ENCODE peak calls at places on chromosomes 11 and 22, in eight cellular contexts. One of them, this sample, is unnamed.

GRCh38 chr11:77882396-77882795 is 61.5 kb downstream of the AAMDC start:
- DNase-seq in WTC11: no peak
- DNase-seq in retina: no peak
- DNase-seq in NCI-H460: no peak
- DNase-seq in testis: no peak
- DNase-seq in stimulated activated CD8-positive, alpha-beta memory T cell treated with anti-CD3 and anti-CD28 coated beads, Interleukin-2, amount 100 ng/mL, for 48 hours: no peak
- DNase-seq in T1000: no peak
- DNase-seq in effector memory CD4-positive, alpha-beta T cell: no peak
- DNase-seq in this sample: no peak

GRCh38 chr22:50085211-50085999 is at the start of gene MLC1:
- DNase-seq in stimulated activated CD8-positive, alpha-beta memory T cell treated with anti-CD3 and anti-CD28 coated beads, Interleukin-2, amount 100 ng/mL, for 48 hours: no peak
- DNase-seq in WTC11: no peak
- DNase-seq in retina: no peak
- DNase-seq in T1000: no peak
- DNase-seq in effector memory CD4-positive, alpha-beta T cell: no peak
- DNase-seq in NCI-H460: no peak
- DNase-seq in testis: no peak
- DNase-seq in this sample: no peak

GRCh38 chr22:27197618-27198017 is 540.2 kb downstream of the MIAT start:
- DNase-seq in T1000: no peak
- DNase-seq in retina: no peak
- DNase-seq in WTC11: no peak
- DNase-seq in NCI-H460: no peak
- DNase-seq in testis: no peak
- DNase-seq in stimulated activated CD8-positive, alpha-beta memory T cell treated with anti-CD3 and anti-CD28 coated beads, Interleukin-2, amount 100 ng/mL, for 48 hours: no peak
- DNase-seq in effector memory CD4-positive, alpha-beta T cell: no peak
- DNase-seq in this sample: no peak

GRCh38 chr11:108206969-108207682 is 15.3 kb downstream of the NPAT start:
- DNase-seq in effector memory CD4-positive, alpha-beta T cell: no peak
- DNase-seq in NCI-H460: no peak
- DNase-seq in stimulated activated CD8-positive, alpha-beta memory T cell treated with anti-CD3 and anti-CD28 coated beads, Interleukin-2, amount 100 ng/mL, for 48 hours: no peak
- DNase-seq in WTC11: no peak
- DNase-seq in retina: no peak
- DNase-seq in testis: no peak
- DNase-seq in T1000: no peak
- DNase-seq in this sample: no peak

GRCh38 chr11:2569321-2569721 is 124.5 kb downstream of the KCNQ1 start:
- DNase-seq in T1000: no peak
- DNase-seq in retina: no peak
- DNase-seq in effector memory CD4-positive, alpha-beta T cell: no peak
- DNase-seq in NCI-H460: no peak
- DNase-seq in WTC11: no peak
- DNase-seq in testis: no peak
- DNase-seq in stimulated activated CD8-positive, alpha-beta memory T cell treated with anti-CD3 and anti-CD28 coated beads, Interleukin-2, amount 100 ng/mL, for 48 hours: no peak
- DNase-seq in this sample: no peak

GRCh38 chr11:58994171-58994570 is 54.9 kb downstream of the GLYATL1 start:
- DNase-seq in T1000: no peak
- DNase-seq in testis: no peak
- DNase-seq in NCI-H460: no peak
- DNase-seq in stimulated activated CD8-positive, alpha-beta memory T cell treated with anti-CD3 and anti-CD28 coated beads, Interleukin-2, amount 100 ng/mL, for 48 hours: no peak
- DNase-seq in retina: no peak
- DNase-seq in effector memory CD4-positive, alpha-beta T cell: no peak
- DNase-seq in WTC11: no peak
- DNase-seq in this sample: no peak

GRCh38 chr11:47532597-47533213 is 20.2 kb downstream of the CELF1 start:
- DNase-seq in NCI-H460: no peak
- DNase-seq in retina: peak
- DNase-seq in effector memory CD4-positive, alpha-beta T cell: no peak
- DNase-seq in WTC11: no peak
- DNase-seq in T1000: no peak
- DNase-seq in stimulated activated CD8-positive, alpha-beta memory T cell treated with anti-CD3 and anti-CD28 coated beads, Interleukin-2, amount 100 ng/mL, for 48 hours: no peak
- DNase-seq in testis: no peak
- DNase-seq in this sample: no peak

GRCh38 chr11:26743622-26744021 is 21.8 kb upstream of the SLC5A12 start:
- DNase-seq in WTC11: no peak
- DNase-seq in testis: no peak
- DNase-seq in effector memory CD4-positive, alpha-beta T cell: no peak
- DNase-seq in T1000: no peak
- DNase-seq in retina: no peak
- DNase-seq in NCI-H460: no peak
- DNase-seq in stimulated activated CD8-positive, alpha-beta memory T cell treated with anti-CD3 and anti-CD28 coated beads, Interleukin-2, amount 100 ng/mL, for 48 hours: no peak
- DNase-seq in this sample: no peak

GRCh38 chr22:37818397-37819099 is 4.6 kb upstream of the GALR3 start:
- DNase-seq in T1000: no peak
- DNase-seq in WTC11: peak
- DNase-seq in stimulated activated CD8-positive, alpha-beta memory T cell treated with anti-CD3 and anti-CD28 coated beads, Interleukin-2, amount 100 ng/mL, for 48 hours: peak
- DNase-seq in effector memory CD4-positive, alpha-beta T cell: peak
- DNase-seq in NCI-H460: no peak
- DNase-seq in testis: peak
- DNase-seq in retina: peak
- DNase-seq in this sample: no peak

GRCh38 chr22:50252081-50253045 is 1.3 kb upstream of the HDAC10 start:
- DNase-seq in WTC11: peak
- DNase-seq in retina: peak
- DNase-seq in NCI-H460: peak
- DNase-seq in stimulated activated CD8-positive, alpha-beta memory T cell treated with anti-CD3 and anti-CD28 coated beads, Interleukin-2, amount 100 ng/mL, for 48 hours: peak
- DNase-seq in effector memory CD4-positive, alpha-beta T cell: peak
- DNase-seq in T1000: no peak
- DNase-seq in testis: peak
- DNase-seq in this sample: no peak

GRCh38 chr11:75035911-75036536 is 47.3 kb downstream of the NEU3 start:
- DNase-seq in effector memory CD4-positive, alpha-beta T cell: no peak
- DNase-seq in retina: peak
- DNase-seq in stimulated activated CD8-positive, alpha-beta memory T cell treated with anti-CD3 and anti-CD28 coated beads, Interleukin-2, amount 100 ng/mL, for 48 hours: no peak
- DNase-seq in testis: no peak
- DNase-seq in WTC11: no peak
- DNase-seq in T1000: peak
- DNase-seq in NCI-H460: no peak
- DNase-seq in this sample: no peak

GRCh38 chr11:118076754-118077281 is at the start of gene TMPRSS4:
- DNase-seq in NCI-H460: no peak
- DNase-seq in testis: no peak
- DNase-seq in WTC11: no peak
- DNase-seq in T1000: no peak
- DNase-seq in effector memory CD4-positive, alpha-beta T cell: no peak
- DNase-seq in retina: no peak
- DNase-seq in stimulated activated CD8-positive, alpha-beta memory T cell treated with anti-CD3 and anti-CD28 coated beads, Interleukin-2, amount 100 ng/mL, for 48 hours: no peak
- DNase-seq in this sample: no peak

GRCh38 chr11:69351460-69351859 is 57.5 kb downstream of the MYEOV start:
- DNase-seq in retina: no peak
- DNase-seq in NCI-H460: no peak
- DNase-seq in WTC11: no peak
- DNase-seq in effector memory CD4-positive, alpha-beta T cell: no peak
- DNase-seq in T1000: no peak
- DNase-seq in testis: no peak
- DNase-seq in stimulated activated CD8-positive, alpha-beta memory T cell treated with anti-CD3 and anti-CD28 coated beads, Interleukin-2, amount 100 ng/mL, for 48 hours: no peak
- DNase-seq in this sample: no peak

GRCh38 chr22:36227396-36227795 is 11.9 kb downstream of the APOL2 start:
- DNase-seq in WTC11: no peak
- DNase-seq in NCI-H460: no peak
- DNase-seq in T1000: no peak
- DNase-seq in stimulated activated CD8-positive, alpha-beta memory T cell treated with anti-CD3 and anti-CD28 coated beads, Interleukin-2, amount 100 ng/mL, for 48 hours: no peak
- DNase-seq in retina: no peak
- DNase-seq in effector memory CD4-positive, alpha-beta T cell: no peak
- DNase-seq in testis: no peak
- DNase-seq in this sample: no peak

GRCh38 chr11:69642549-69642912 is 1.6 kb downstream of the CCND1 start:
- DNase-seq in retina: no peak
- DNase-seq in WTC11: no peak
- DNase-seq in NCI-H460: no peak
- DNase-seq in T1000: no peak
- DNase-seq in effector memory CD4-positive, alpha-beta T cell: peak
- DNase-seq in testis: no peak
- DNase-seq in stimulated activated CD8-positive, alpha-beta memory T cell treated with anti-CD3 and anti-CD28 coated beads, Interleukin-2, amount 100 ng/mL, for 48 hours: no peak
- DNase-seq in this sample: no peak

GRCh38 chr11:46381046-46381835 is at the start of gene MDK:
- DNase-seq in effector memory CD4-positive, alpha-beta T cell: no peak
- DNase-seq in retina: no peak
- DNase-seq in stimulated activated CD8-positive, alpha-beta memory T cell treated with anti-CD3 and anti-CD28 coated beads, Interleukin-2, amount 100 ng/mL, for 48 hours: no peak
- DNase-seq in WTC11: peak
- DNase-seq in T1000: peak
- DNase-seq in testis: no peak
- DNase-seq in NCI-H460: no peak
- DNase-seq in this sample: no peak

GRCh38 chr22:20580179-20580578 is 72.8 kb downstream of the MED15 start:
- DNase-seq in stimulated activated CD8-positive, alpha-beta memory T cell treated with anti-CD3 and anti-CD28 coated beads, Interleukin-2, amount 100 ng/mL, for 48 hours: no peak
- DNase-seq in retina: no peak
- DNase-seq in effector memory CD4-positive, alpha-beta T cell: no peak
- DNase-seq in T1000: no peak
- DNase-seq in NCI-H460: no peak
- DNase-seq in WTC11: no peak
- DNase-seq in testis: no peak
- DNase-seq in this sample: no peak

GRCh38 chr22:19687561-19688300 is 26.6 kb upstream of the SEPTIN5 start:
- DNase-seq in stimulated activated CD8-positive, alpha-beta memory T cell treated with anti-CD3 and anti-CD28 coated beads, Interleukin-2, amount 100 ng/mL, for 48 hours: no peak
- DNase-seq in WTC11: no peak
- DNase-seq in effector memory CD4-positive, alpha-beta T cell: no peak
- DNase-seq in NCI-H460: no peak
- DNase-seq in retina: no peak
- DNase-seq in testis: no peak
- DNase-seq in T1000: no peak
- DNase-seq in this sample: no peak

GRCh38 chr22:44026630-44027511 is 2.8 kb downstream of the PARVB start:
- DNase-seq in testis: peak
- DNase-seq in effector memory CD4-positive, alpha-beta T cell: peak
- DNase-seq in retina: no peak
- DNase-seq in stimulated activated CD8-positive, alpha-beta memory T cell treated with anti-CD3 and anti-CD28 coated beads, Interleukin-2, amount 100 ng/mL, for 48 hours: peak
- DNase-seq in WTC11: no peak
- DNase-seq in NCI-H460: no peak
- DNase-seq in T1000: peak
- DNase-seq in this sample: peak

GRCh38 chr11:134132808-134133207 is 63.9 kb downstream of the JAM3 start:
- DNase-seq in T1000: no peak
- DNase-seq in effector memory CD4-positive, alpha-beta T cell: no peak
- DNase-seq in NCI-H460: no peak
- DNase-seq in retina: no peak
- DNase-seq in testis: no peak
- DNase-seq in WTC11: no peak
- DNase-seq in stimulated activated CD8-positive, alpha-beta memory T cell treated with anti-CD3 and anti-CD28 coated beads, Interleukin-2, amount 100 ng/mL, for 48 hours: no peak
- DNase-seq in this sample: no peak

GRCh38 chr11:111456086-111456858 is 55.9 kb downstream of the BTG4 start:
- DNase-seq in effector memory CD4-positive, alpha-beta T cell: no peak
- DNase-seq in retina: peak
- DNase-seq in T1000: no peak
- DNase-seq in stimulated activated CD8-positive, alpha-beta memory T cell treated with anti-CD3 and anti-CD28 coated beads, Interleukin-2, amount 100 ng/mL, for 48 hours: no peak
- DNase-seq in testis: no peak
- DNase-seq in NCI-H460: no peak
- DNase-seq in WTC11: no peak
- DNase-seq in this sample: no peak

GRCh38 chr11:129021295-129021694 is 78.6 kb upstream of the TP53AIP1 start:
- DNase-seq in retina: no peak
- DNase-seq in WTC11: no peak
- DNase-seq in effector memory CD4-positive, alpha-beta T cell: no peak
- DNase-seq in NCI-H460: no peak
- DNase-seq in stimulated activated CD8-positive, alpha-beta memory T cell treated with anti-CD3 and anti-CD28 coated beads, Interleukin-2, amount 100 ng/mL, for 48 hours: no peak
- DNase-seq in testis: no peak
- DNase-seq in T1000: no peak
- DNase-seq in this sample: no peak

GRCh38 chr11:32949739-32950138 is 57.1 kb downstream of the QSER1 start:
- DNase-seq in WTC11: no peak
- DNase-seq in T1000: no peak
- DNase-seq in testis: no peak
- DNase-seq in NCI-H460: no peak
- DNase-seq in retina: no peak
- DNase-seq in stimulated activated CD8-positive, alpha-beta memory T cell treated with anti-CD3 and anti-CD28 coated beads, Interleukin-2, amount 100 ng/mL, for 48 hours: no peak
- DNase-seq in effector memory CD4-positive, alpha-beta T cell: no peak
- DNase-seq in this sample: no peak

GRCh38 chr11:61139391-61139790 is 21.8 kb downstream of the VPS37C start:
- DNase-seq in WTC11: no peak
- DNase-seq in stimulated activated CD8-positive, alpha-beta memory T cell treated with anti-CD3 and anti-CD28 coated beads, Interleukin-2, amount 100 ng/mL, for 48 hours: no peak
- DNase-seq in retina: no peak
- DNase-seq in testis: no peak
- DNase-seq in effector memory CD4-positive, alpha-beta T cell: no peak
- DNase-seq in T1000: no peak
- DNase-seq in NCI-H460: no peak
- DNase-seq in this sample: no peak

GRCh38 chr11:13207665-13208594 is 69.7 kb upstream of the BMAL1 start:
- DNase-seq in NCI-H460: no peak
- DNase-seq in T1000: no peak
- DNase-seq in testis: no peak
- DNase-seq in WTC11: no peak
- DNase-seq in retina: no peak
- DNase-seq in effector memory CD4-positive, alpha-beta T cell: no peak
- DNase-seq in stimulated activated CD8-positive, alpha-beta memory T cell treated with anti-CD3 and anti-CD28 coated beads, Interleukin-2, amount 100 ng/mL, for 48 hours: no peak
- DNase-seq in this sample: no peak

GRCh38 chr11:16605440-16605970 is 132.9 kb upstream of the C11orf58 start:
- DNase-seq in stimulated activated CD8-positive, alpha-beta memory T cell treated with anti-CD3 and anti-CD28 coated beads, Interleukin-2, amount 100 ng/mL, for 48 hours: no peak
- DNase-seq in testis: peak
- DNase-seq in T1000: peak
- DNase-seq in retina: peak
- DNase-seq in WTC11: peak
- DNase-seq in effector memory CD4-positive, alpha-beta T cell: no peak
- DNase-seq in NCI-H460: no peak
- DNase-seq in this sample: no peak

GRCh38 chr11:123250811-123251655 is 56.0 kb upstream of the CLMP start:
- DNase-seq in retina: peak
- DNase-seq in WTC11: no peak
- DNase-seq in stimulated activated CD8-positive, alpha-beta memory T cell treated with anti-CD3 and anti-CD28 coated beads, Interleukin-2, amount 100 ng/mL, for 48 hours: no peak
- DNase-seq in effector memory CD4-positive, alpha-beta T cell: no peak
- DNase-seq in testis: no peak
- DNase-seq in NCI-H460: no peak
- DNase-seq in T1000: no peak
- DNase-seq in this sample: no peak

GRCh38 chr11:69841859-69842698 is 22.9 kb upstream of the FGF3 start:
- DNase-seq in effector memory CD4-positive, alpha-beta T cell: no peak
- DNase-seq in retina: no peak
- DNase-seq in testis: no peak
- DNase-seq in WTC11: peak
- DNase-seq in T1000: no peak
- DNase-seq in stimulated activated CD8-positive, alpha-beta memory T cell treated with anti-CD3 and anti-CD28 coated beads, Interleukin-2, amount 100 ng/mL, for 48 hours: no peak
- DNase-seq in NCI-H460: peak
- DNase-seq in this sample: no peak

GRCh38 chr11:108538022-108538424 is 39.8 kb upstream of the POGLUT3 start:
- DNase-seq in T1000: no peak
- DNase-seq in WTC11: no peak
- DNase-seq in effector memory CD4-positive, alpha-beta T cell: no peak
- DNase-seq in NCI-H460: no peak
- DNase-seq in retina: no peak
- DNase-seq in stimulated activated CD8-positive, alpha-beta memory T cell treated with anti-CD3 and anti-CD28 coated beads, Interleukin-2, amount 100 ng/mL, for 48 hours: no peak
- DNase-seq in testis: no peak
- DNase-seq in this sample: no peak

GRCh38 chr11:8219257-8220021 is 44.2 kb downstream of the LMO1 start:
- DNase-seq in WTC11: peak
- DNase-seq in NCI-H460: peak
- DNase-seq in T1000: no peak
- DNase-seq in testis: peak
- DNase-seq in effector memory CD4-positive, alpha-beta T cell: no peak
- DNase-seq in stimulated activated CD8-positive, alpha-beta memory T cell treated with anti-CD3 and anti-CD28 coated beads, Interleukin-2, amount 100 ng/mL, for 48 hours: no peak
- DNase-seq in retina: no peak
- DNase-seq in this sample: peak

GRCh38 chr11:112949781-112950575 is 11.2 kb upstream of the NCAM1 start:
- DNase-seq in T1000: no peak
- DNase-seq in stimulated activated CD8-positive, alpha-beta memory T cell treated with anti-CD3 and anti-CD28 coated beads, Interleukin-2, amount 100 ng/mL, for 48 hours: no peak
- DNase-seq in WTC11: no peak
- DNase-seq in testis: no peak
- DNase-seq in NCI-H460: no peak
- DNase-seq in effector memory CD4-positive, alpha-beta T cell: no peak
- DNase-seq in retina: no peak
- DNase-seq in this sample: no peak